ENCODE peak calls at places on chromosomes 12 and 14, in six cellular contexts. F is tibial nerve, O is KBM-7, J is RCC 7860, B is mucosa of descending colon, Z is OCI-LY7. I is an unnamed sample.

GRCh38 chr12:94614288-94614721 is 36.1 kb downstream of the TMCC3 start:
- DNase-seq in O (no peak), F (no peak), B (no peak), Z (no peak), J (peak; percentile 38), I (no peak)

GRCh38 chr12:45439039-45439438 is 223.1 kb downstream of the ANO6 start:
- DNase-seq in J (peak; percentile 89), B (no peak), F (no peak), O (no peak), Z (no peak), I (no peak)

GRCh38 chr14:81286574-81287370 is 66.0 kb upstream of the GTF2A1 start:
- DNase-seq in Z (no peak), B (no peak), F (no peak), O (no peak), J (no peak), I (no peak)

GRCh38 chr12:57793920-57794319 is 11.3 kb downstream of the TSFM start:
- DNase-seq in O (no peak), B (no peak), J (peak; percentile 46), F (no peak), Z (no peak), I (peak; percentile 4)

GRCh38 chr12:98594050-98594853 is 766 bp downstream of the SLC25A3 start:
- DNase-seq in O (no peak), F (no peak), B (peak; percentile 66), J (no peak), Z (peak; percentile 33), I (peak; percentile 57)

GRCh38 chr14:50822501-50823042 is 8.4 kb downstream of the NIN start:
- DNase-seq in O (peak; percentile 58), B (no peak), F (no peak), J (no peak), Z (peak; percentile 47), I (no peak)

GRCh38 chr12:88310069-88310468 is 168.0 kb downstream of the TMTC3 start:
- DNase-seq in J (no peak), B (no peak), O (no peak), Z (no peak), F (no peak), I (no peak)

GRCh38 chr12:131454418-131455217 is 256.3 kb upstream of the SFSWAP start:
- DNase-seq in Z (peak; percentile 70), O (peak; percentile 73), F (no peak), B (no peak), J (peak; percentile 12), I (peak; percentile 43)

GRCh38 chr14:69571449-69571878 is 3.2 kb downstream of the CCDC177 start:
- DNase-seq in B (no peak), Z (no peak), F (no peak), O (no peak), J (no peak), I (no peak)

GRCh38 chr12:20040194-20040593 is 328.1 kb upstream of the PDE3A start:
- DNase-seq in O (no peak), F (no peak), B (no peak), Z (no peak), J (no peak), I (no peak)

GRCh38 chr14:76876076-76876475 is 49.9 kb downstream of the LRRC74A start:
- DNase-seq in O (peak; percentile 83), B (no peak), F (no peak), Z (peak; percentile 54), J (peak; percentile 30), I (peak; percentile 52)

GRCh38 chr12:101045486-101046474 is 164.3 kb downstream of the SLC5A8 start:
- DNase-seq in Z (no peak), F (no peak), J (no peak), B (no peak), O (no peak), I (no peak)

GRCh38 chr14:74935340-74935640 is 12.2 kb upstream of the RPS6KL1 start:
- DNase-seq in J (no peak), Z (no peak), O (no peak), B (no peak), F (no peak), I (no peak)

GRCh38 chr12:96502477-96502876 is 13.1 kb downstream of the CFAP54 start:
- DNase-seq in J (no peak), B (no peak), F (no peak), O (no peak), Z (no peak), I (peak; percentile 7)

GRCh38 chr14:69637503-69638030 is 26.2 kb downstream of the SUSD6 start:
- DNase-seq in B (peak; percentile 84), Z (no peak), F (no peak), O (no peak), J (no peak), I (peak; percentile 4)

GRCh38 chr14:64463198-64463597 is 2.1 kb upstream of the AKAP5 start:
- DNase-seq in J (no peak), O (no peak), F (no peak), B (no peak), Z (peak; percentile 74), I (no peak)

GRCh38 chr12:122866379-122866778 is 29.5 kb downstream of the VPS37B start:
- DNase-seq in B (peak; percentile 48), Z (no peak), J (no peak), F (no peak), O (no peak), I (no peak)

GRCh38 chr14:60561845-60562746 is 53.1 kb downstream of the SIX6 start:
- DNase-seq in Z (peak; percentile 90), F (no peak), O (peak; percentile 58), J (peak; percentile 23), B (no peak), I (peak; percentile 78)

GRCh38 chr12:11862794-11863193 is 207.9 kb upstream of the BCL2L14 start:
- DNase-seq in J (peak; percentile 40), Z (no peak), B (no peak), F (no peak), O (no peak), I (no peak)

GRCh38 chr12:77442633-77443032 is 377.3 kb upstream of the E2F7 start:
- DNase-seq in O (no peak), J (no peak), B (no peak), F (no peak), Z (no peak), I (no peak)

GRCh38 chr14:77032483-77032853 is 4.0 kb upstream of the IRF2BPL start:
- DNase-seq in J (no peak), B (no peak), Z (no peak), F (no peak), O (no peak), I (no peak)

GRCh38 chr14:59688224-59689170 is 111.9 kb upstream of the CCDC175 start:
- DNase-seq in B (no peak), O (peak; percentile 53), Z (peak; percentile 34), F (no peak), J (peak; percentile 7), I (peak; percentile 72)

GRCh38 chr12:132465269-132466190 is 24.4 kb upstream of the FBRSL1 start:
- DNase-seq in J (peak; percentile 11), O (peak; percentile 53), Z (no peak), F (no peak), B (peak; percentile 40), I (no peak)

GRCh38 chr12:120206228-120206627 is 5.3 kb upstream of the RPLP0 start:
- DNase-seq in Z (no peak), J (no peak), F (no peak), B (peak; percentile 23), O (no peak), I (no peak)

GRCh38 chr14:64444984-64445845 is 20.1 kb upstream of the AKAP5 start:
- DNase-seq in F (no peak), O (no peak), Z (no peak), J (peak; percentile 70), B (no peak), I (peak; percentile 25)

GRCh38 chr12:79678306-79678705 is 12.5 kb downstream of the PAWR start:
- DNase-seq in J (no peak), B (no peak), O (peak; percentile 38), Z (no peak), F (no peak), I (no peak)

GRCh38 chr14:30940886-30941285 is 66.5 kb downstream of the COCH start:
- DNase-seq in J (no peak), B (no peak), O (no peak), Z (no peak), F (no peak), I (no peak)

GRCh38 chr12:116370004-116370404 is 92.5 kb upstream of the MED13L start:
- DNase-seq in Z (no peak), O (no peak), F (no peak), B (no peak), J (peak; percentile 41), I (peak; percentile 18)

GRCh38 chr12:99771659-99772058 is 124.1 kb downstream of the GARIN6 start:
- DNase-seq in O (no peak), Z (no peak), F (no peak), J (no peak), B (no peak), I (no peak)

GRCh38 chr14:102370305-102370809 is 7.6 kb downstream of the TECPR2 start:
- DNase-seq in J (no peak), F (no peak), Z (peak; percentile 69), O (peak; percentile 79), B (no peak), I (peak; percentile 66)

GRCh38 chr14:100386121-100386520 is 63.0 kb downstream of the SLC25A47 start:
- DNase-seq in B (no peak), F (no peak), Z (no peak), O (no peak), J (no peak), I (no peak)

GRCh38 chr12:93243689-93244513 is 133.8 kb upstream of the NUDT4 start:
- DNase-seq in F (no peak), Z (peak; percentile 17), J (no peak), O (peak; percentile 90), B (no peak), I (peak; percentile 90)

GRCh38 chr12:47034661-47035060 is 44.8 kb upstream of the PCED1B start:
- DNase-seq in F (no peak), Z (no peak), B (no peak), O (no peak), J (no peak), I (peak; percentile 31)

GRCh38 chr14:67461341-67461985 is 27.1 kb downstream of the TMEM229B start:
- DNase-seq in O (no peak), F (no peak), B (no peak), Z (no peak), J (no peak), I (no peak)

GRCh38 chr14:106372870-106373657 is 846.7 kb downstream of the TMEM121 start:
- DNase-seq in B (peak; percentile 77), F (no peak), O (peak; percentile 67), J (no peak), Z (peak; percentile 86), I (peak; percentile 47)

GRCh38 chr12:72282721-72283120 is 10.6 kb downstream of the TRHDE start:
- DNase-seq in B (no peak), F (no peak), J (no peak), Z (no peak), O (no peak), I (peak; percentile 64)

GRCh38 chr12:49331360-49332222 is 5.4 kb downstream of the C1QL4 start:
- DNase-seq in Z (peak; percentile 28), F (peak; percentile 45), B (no peak), J (peak; percentile 30), O (peak; percentile 58), I (peak; percentile 75)

I was measured in OCI-M1.